ENCODE peak calls at places on chromosomes 12 and 14, in four cellular contexts. D is astrocyte of the cerebellum; F is naive thymus-derived CD4-positive, alpha-beta T cell; W is activated naive CD4-positive, alpha-beta T cell treated with Interleukin-2 at 50 U/mL for 16 hours. J is an unnamed sample.

GRCh38 chr12:76266797-76267196 is 81.4 kb downstream of the BBS10 start:
- DNase-seq in W (no peak), D (peak), F (no peak), J (peak)

GRCh38 chr14:31127690-31128089 is 79.9 kb downstream of the HECTD1 start:
- DNase-seq in D (no peak), F (peak), W (no peak), J (no peak)

GRCh38 chr12:98618952-98619351 is 25.5 kb downstream of the SLC25A3 start:
- DNase-seq in F (no peak), D (no peak), W (no peak), J (no peak)

GRCh38 chr12:90250766-90251165 is 542.1 kb upstream of the ATP2B1 start:
- DNase-seq in W (no peak), D (peak), F (no peak), J (no peak)

GRCh38 chr12:100156731-100157426 is 14.2 kb upstream of the BLTP3B start:
- DNase-seq in F (no peak), W (no peak), D (no peak), J (no peak)

GRCh38 chr12:132658149-132658905 is 28.8 kb downstream of the POLE start:
- DNase-seq in W (no peak), F (no peak), D (no peak), J (no peak)

GRCh38 chr12:60494249-60494648 is 898.4 kb downstream of the SLC16A7 start:
- DNase-seq in W (no peak), D (peak), F (no peak), J (peak)

GRCh38 chr12:59398164-59398563 is 197.7 kb upstream of the SLC16A7 start:
- DNase-seq in F (no peak), W (no peak), D (no peak), J (no peak)

GRCh38 chr12:58657175-58657574 is 263.1 kb downstream of the LRIG3 start:
- DNase-seq in F (no peak), W (no peak), D (no peak), J (no peak)

GRCh38 chr14:101442451-101442850 is 118.8 kb upstream of the DIO3 start:
- DNase-seq in D (no peak), F (peak), W (peak), J (no peak)

GRCh38 chr12:114817491-114818440 is 133.8 kb upstream of the TBX3 start:
- DNase-seq in D (no peak), F (no peak), W (no peak), J (no peak)

GRCh38 chr14:72550513-72550912 is 343.4 kb downstream of the DPF3 start:
- DNase-seq in W (no peak), F (no peak), D (no peak), J (no peak)

GRCh38 chr12:90481748-90482147 is 473.2 kb downstream of the CCER1 start:
- DNase-seq in W (no peak), D (no peak), F (no peak), J (no peak)

GRCh38 chr14:52086755-52087154 is 17.9 kb upstream of the NID2 start:
- DNase-seq in F (no peak), W (no peak), D (no peak), J (no peak)

GRCh38 chr12:107134558-107134957 is 41.2 kb upstream of the CRY1 start:
- DNase-seq in W (peak), D (no peak), F (peak), J (peak)

GRCh38 chr14:97299661-97300060 is 502.5 kb downstream of the VRK1 start:
- DNase-seq in W (peak), D (no peak), F (peak), J (no peak)

GRCh38 chr14:31785574-31785973 is 224.4 kb downstream of the NUBPL start:
- DNase-seq in F (no peak), D (no peak), W (no peak), J (peak)

GRCh38 chr12:69101505-69101904 is 137.9 kb upstream of the CPSF6 start:
- DNase-seq in W (no peak), F (no peak), D (no peak), J (no peak)

GRCh38 chr12:106423291-106423690 is 65.7 kb downstream of the POLR3B start:
- DNase-seq in F (no peak), W (no peak), D (no peak), J (no peak)

GRCh38 chr12:25500651-25501050 is 52.4 kb downstream of the LMNTD1 start:
- DNase-seq in D (no peak), F (no peak), W (no peak), J (no peak)

GRCh38 chr12:100427078-100427477 is 46.6 kb upstream of the NR1H4 start:
- DNase-seq in F (no peak), W (no peak), D (peak), J (no peak)

GRCh38 chr12:10634427-10634826 is 21.0 kb upstream of the MAGOHB start:
- DNase-seq in D (no peak), F (no peak), W (no peak), J (no peak)

GRCh38 chr14:100304825-100305445 is 1.3 kb downstream of the SLC25A29 start:
- DNase-seq in W (no peak), F (no peak), D (no peak), J (peak)

GRCh38 chr12:53224268-53224896 is 7.6 kb downstream of the RARG start:
- DNase-seq in D (no peak), W (no peak), F (no peak), J (no peak)

GRCh38 chr12:20445693-20446092 is 77.4 kb downstream of the PDE3A start:
- DNase-seq in D (no peak), W (no peak), F (no peak), J (peak)